ENCODE peak calls at places on chromosomes 13 and 19, in eight cellular contexts. T is upper lobe of right lung, R is lower lobe of right lung, N is nephron progenitor cell, E is HFF-Myc, O is foreskin fibroblast, I is left lung, Y is AG09319. U is an unnamed sample.

GRCh38 chr19:6737284-6737872 is at the start of gene GPR108:
- DNase-seq in T (peak), R (peak), N (peak), E (peak), O (peak), I (peak), Y (peak), U (peak)

GRCh38 chr19:3683405-3683865 is 16.8 kb downstream of the PIP5K1C start:
- DNase-seq in T (no peak), R (no peak), N (peak), E (no peak), O (peak), I (no peak), Y (no peak), U (no peak)

GRCh38 chr13:88544836-88545235 is 873.7 kb downstream of the SLITRK5 start:
- DNase-seq in T (no peak), R (no peak), N (no peak), E (no peak), O (no peak), I (no peak), Y (no peak), U (no peak)

GRCh38 chr13:47546265-47546962 is 454.7 kb downstream of the SUCLA2 start:
- DNase-seq in T (no peak), R (no peak), N (no peak), E (no peak), O (no peak), I (no peak), Y (no peak), U (no peak)

GRCh38 chr13:27336005-27336673 is 65.5 kb downstream of the RASL11A start:
- DNase-seq in T (no peak), R (no peak), N (no peak), E (no peak), O (no peak), I (no peak), Y (no peak), U (no peak)

GRCh38 chr19:35314031-35314430 is 15.0 kb upstream of the CD22 start:
- DNase-seq in T (no peak), R (no peak), N (no peak), E (no peak), O (no peak), I (no peak), Y (no peak), U (no peak)

GRCh38 chr13:42377640-42378382 is 105.9 kb downstream of the AKAP11 start:
- DNase-seq in T (no peak), R (no peak), N (no peak), E (no peak), O (no peak), I (no peak), Y (no peak), U (no peak)

GRCh38 chr19:29499261-29499920 is 26.4 kb upstream of the VSTM2B start:
- DNase-seq in T (peak), R (peak), N (no peak), E (no peak), O (no peak), I (no peak), Y (no peak), U (no peak)

GRCh38 chr13:22789027-22789593 is 391.7 kb upstream of the SGCG start:
- DNase-seq in T (no peak), R (no peak), N (no peak), E (no peak), O (no peak), I (no peak), Y (no peak), U (no peak)

GRCh38 chr13:28473044-28473443 is 21.9 kb downstream of the FLT1 start:
- DNase-seq in T (no peak), R (no peak), N (no peak), E (no peak), O (no peak), I (no peak), Y (no peak), U (no peak)

GRCh38 chr19:4974855-4975469 is 6.0 kb downstream of the KDM4B start:
- DNase-seq in T (no peak), R (no peak), N (no peak), E (no peak), O (no peak), I (peak), Y (no peak), U (no peak)

GRCh38 chr19:27674701-27675100 is 1538.2 kb downstream of the UQCRFS1 start:
- DNase-seq in T (no peak), R (no peak), N (no peak), E (no peak), O (no peak), I (no peak), Y (no peak), U (no peak)

GRCh38 chr19:15195987-15196682 is 4.7 kb downstream of the NOTCH3 start:
- DNase-seq in T (peak), R (peak), N (peak), E (no peak), O (no peak), I (peak), Y (no peak), U (peak)

GRCh38 chr13:78228211-78228610 is 309.6 kb upstream of the EDNRB start:
- DNase-seq in T (no peak), R (no peak), N (no peak), E (no peak), O (no peak), I (no peak), Y (no peak), U (no peak)

GRCh38 chr19:17946965-17947784 is 14.4 kb downstream of the CCDC124 start:
- DNase-seq in T (no peak), R (no peak), N (no peak), E (no peak), O (no peak), I (peak), Y (no peak), U (no peak)

GRCh38 chr19:54707932-54708331 is 16.3 kb upstream of the KIR3DL3 start:
- DNase-seq in T (no peak), R (no peak), N (no peak), E (no peak), O (no peak), I (no peak), Y (no peak), U (peak)

DNA sequence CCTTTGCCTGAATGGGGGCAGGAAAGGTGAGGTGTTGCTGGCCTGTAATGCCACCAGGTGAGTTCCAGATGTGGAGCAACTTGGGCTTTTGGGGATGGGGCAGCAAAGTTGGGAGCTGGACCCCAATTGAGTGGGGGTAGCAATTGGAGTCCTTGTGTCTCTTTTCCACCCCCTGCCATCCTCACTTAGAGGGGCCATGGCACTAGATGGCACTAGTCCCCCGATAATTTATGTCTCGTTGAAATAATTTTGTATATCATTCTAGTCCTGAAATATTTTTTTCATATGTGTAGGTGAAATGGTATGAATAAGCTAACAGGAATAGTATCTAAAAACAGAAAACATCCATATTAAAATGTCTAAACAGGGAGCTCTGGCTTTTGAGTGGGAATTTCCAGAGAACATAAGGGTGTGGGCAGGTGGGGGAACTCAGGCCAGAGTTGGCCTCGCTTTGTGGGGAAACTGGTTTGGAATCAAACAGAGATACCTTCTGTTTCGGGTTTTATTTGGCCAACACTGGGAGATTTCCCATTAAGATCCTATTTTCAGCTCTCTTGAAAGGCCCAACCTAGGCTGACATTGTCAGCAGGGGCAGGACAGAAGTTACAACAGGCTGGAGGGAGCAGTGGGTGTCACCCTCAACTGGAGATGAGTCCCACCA is 3.4 kb downstream of the ZNF576 start:
- DNase-seq in T (no peak), R (no peak), N (no peak), E (no peak), O (no peak), I (no peak), Y (no peak), U (no peak)
- TF ChIP-seq CTCF in T (no peak), R (no peak), N (no peak), E (no peak), O (no peak), I (no peak), Y (no peak), U (no peak)

DNA sequence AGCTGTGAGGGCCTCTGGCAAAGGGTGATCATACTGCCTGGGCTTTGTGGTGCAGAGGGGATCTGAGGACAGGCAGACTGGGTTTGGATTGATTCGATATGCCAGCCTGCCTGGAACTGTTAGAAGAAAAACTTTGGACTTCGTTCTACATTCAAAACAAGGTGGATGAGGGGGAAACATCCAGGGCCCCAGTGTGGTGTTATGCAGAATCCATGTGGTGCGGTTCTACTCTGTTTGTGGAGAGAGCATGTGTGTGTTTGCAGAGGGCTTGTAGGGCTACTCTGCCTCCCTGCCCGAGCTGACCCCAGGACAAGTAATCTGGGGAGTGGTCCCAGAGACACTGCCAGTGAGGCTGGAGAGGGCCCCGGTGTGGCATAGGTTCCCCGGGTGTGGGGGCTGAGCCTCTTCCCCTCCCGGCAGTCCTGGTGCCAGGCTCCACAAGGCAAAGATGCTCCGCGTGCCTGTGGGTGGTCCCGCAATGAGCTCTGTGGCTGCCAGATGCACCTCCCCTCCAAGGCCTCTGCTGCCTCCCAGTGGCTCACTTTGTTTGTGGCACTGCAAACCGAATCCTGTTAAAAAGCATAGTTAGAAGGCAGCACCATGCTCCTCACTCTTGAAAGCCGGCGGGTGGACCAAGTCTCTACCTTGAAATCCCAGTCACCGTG is 22.3 kb upstream of the TFDP1 start:
- DNase-seq in T (peak), R (peak), N (peak), E (peak), O (peak), I (peak), Y (peak), U (peak)
- TF ChIP-seq CTCF in T (peak), R (peak), N (peak), E (peak), O (peak), I (peak), Y (peak), U (peak)

DNA sequence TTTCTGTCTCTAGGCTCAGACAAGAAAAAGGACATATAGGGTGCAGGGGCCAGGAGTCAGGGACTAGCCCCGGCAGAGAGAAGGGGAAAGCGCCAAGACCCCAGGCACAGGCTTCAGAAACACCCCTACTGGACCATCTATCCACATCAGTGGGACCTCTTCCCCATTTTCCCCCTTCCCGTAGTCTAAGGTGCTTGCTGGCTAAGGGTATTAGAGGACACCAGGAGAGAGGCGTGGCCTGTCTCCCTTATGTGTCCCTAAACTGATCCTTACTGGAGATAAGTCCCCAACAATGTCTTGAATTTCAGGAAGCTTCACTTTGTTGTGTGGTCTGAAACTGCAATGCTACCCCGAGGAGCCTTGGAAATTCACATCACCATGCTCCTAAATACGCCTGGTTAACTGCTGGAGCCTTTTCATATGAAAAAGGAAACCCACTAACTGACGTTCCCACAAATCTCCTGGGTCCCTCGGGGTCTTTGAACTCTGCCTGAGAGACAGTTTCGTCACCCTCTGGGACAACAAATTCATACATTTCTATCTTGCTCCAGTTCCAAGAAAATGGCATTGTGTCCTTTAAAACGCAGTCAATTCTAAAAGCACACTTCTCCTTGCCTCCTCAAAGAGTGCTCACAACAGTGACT is 197.7 kb downstream of the COL4A1 start:
- DNase-seq in T (no peak), R (no peak), N (no peak), E (no peak), O (no peak), I (no peak), Y (no peak), U (no peak)
- TF ChIP-seq CTCF in T (no peak), R (no peak), N (no peak), E (no peak), O (no peak), I (no peak), Y (no peak), U (no peak)

GRCh38 chr13:33466262-33466661 is 180.7 kb upstream of the STARD13 start:
- DNase-seq in T (no peak), R (no peak), N (no peak), E (no peak), O (no peak), I (no peak), Y (no peak), U (no peak)
- TF ChIP-seq CTCF in T (no peak), R (no peak), N (no peak), E (no peak), O (no peak), I (no peak), Y (peak), U (no peak)

DNA sequence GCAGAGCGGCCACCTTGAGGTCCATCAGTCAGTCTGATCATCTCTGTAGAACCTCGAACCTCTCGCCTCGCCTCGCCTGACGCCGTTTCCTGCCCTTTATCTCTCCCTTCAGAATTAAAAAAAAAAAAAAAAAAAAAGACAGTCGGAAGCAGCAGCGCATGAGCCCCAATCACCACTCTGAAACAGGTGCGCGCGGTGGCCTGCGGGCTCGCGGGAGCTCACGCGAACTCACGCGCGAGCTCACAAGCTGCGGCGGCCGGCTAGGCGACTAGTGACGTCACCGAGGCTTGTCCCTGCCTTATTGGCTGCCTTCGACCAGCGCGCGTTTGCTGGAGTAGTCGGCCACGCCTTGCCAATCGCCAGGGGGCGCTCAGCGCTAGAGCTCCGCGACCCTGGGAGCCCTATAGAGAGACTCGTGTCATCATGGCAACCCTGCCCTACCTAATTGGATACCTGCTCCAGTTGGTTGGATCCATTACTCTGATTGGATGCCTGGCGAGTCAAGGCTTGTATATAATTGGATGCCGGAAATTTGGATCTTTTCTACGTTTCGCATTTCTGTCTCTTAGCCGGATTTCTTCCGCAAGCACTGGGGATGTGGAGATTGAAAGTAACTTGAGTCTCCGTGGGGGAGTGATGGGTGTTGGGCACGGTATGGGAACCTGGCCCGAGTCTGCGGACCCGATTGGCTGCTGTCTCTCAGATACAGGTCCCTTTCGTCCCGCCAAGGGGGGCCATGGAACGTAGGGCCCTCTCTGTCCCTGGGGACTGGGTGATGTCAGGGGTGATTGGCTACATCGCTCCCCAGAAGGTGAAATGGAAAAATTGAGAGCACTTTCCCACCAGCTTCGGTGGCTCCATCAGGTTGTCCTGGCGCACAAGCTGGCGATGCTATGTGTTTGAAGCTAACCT is 31.6 kb downstream of the SYT3 start:
- DNase-seq in T (peak), R (peak), N (peak), E (peak), O (peak), I (peak), Y (peak), U (peak)
- TF ChIP-seq CTCF in T (peak), R (peak), N (peak), E (peak), O (no peak), I (no peak), Y (peak), U (no peak)

DNA sequence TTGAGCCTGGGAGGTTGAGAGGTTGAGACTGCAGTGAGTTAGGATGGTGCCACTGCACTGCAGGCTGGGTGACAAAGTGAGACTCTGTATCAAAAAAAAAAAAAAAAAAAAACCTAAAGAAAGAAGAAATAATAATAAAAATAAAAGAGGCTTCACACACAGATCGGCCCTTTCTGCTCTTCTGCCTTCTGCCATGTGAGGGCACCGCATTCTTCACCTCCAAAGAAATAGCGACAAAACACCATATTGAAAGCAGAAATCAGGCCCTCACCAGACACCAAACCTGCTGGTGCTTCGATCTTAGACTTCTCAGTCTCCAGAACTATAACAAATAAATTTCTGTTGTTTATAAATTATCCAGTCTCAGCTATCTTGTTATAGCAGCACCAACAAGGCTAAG is 3.0 kb downstream of the ZNF649 start:
- DNase-seq in T (no peak), R (no peak), N (no peak), E (no peak), O (peak), I (no peak), Y (no peak), U (no peak)
- TF ChIP-seq CTCF in T (no peak), R (no peak), N (no peak), E (no peak), O (no peak), I (no peak), Y (no peak), U (no peak)

DNA sequence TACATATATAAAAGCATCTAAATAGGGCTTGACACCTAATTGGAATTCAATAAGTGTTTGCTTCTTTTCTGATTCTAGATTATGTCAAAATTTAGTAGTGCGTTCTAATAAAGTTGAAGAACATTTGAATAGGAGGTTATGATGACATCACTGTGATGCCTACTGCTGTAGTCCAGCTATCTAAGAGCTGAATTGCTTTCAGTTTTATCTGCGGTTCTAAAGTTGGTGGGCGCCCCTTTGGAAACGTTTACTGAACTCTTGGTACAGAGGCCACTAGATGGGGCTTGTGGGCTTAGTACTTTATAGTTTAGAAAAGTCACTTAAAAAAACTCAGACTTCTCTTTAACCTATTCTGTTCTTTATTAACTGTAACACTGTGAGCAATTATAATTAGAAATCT is 776.9 kb downstream of the GPC5 start:
- DNase-seq in T (no peak), R (no peak), N (peak), E (no peak), O (peak), I (no peak), Y (no peak), U (no peak)
- TF ChIP-seq CTCF in T (peak), R (peak), N (peak), E (no peak), O (peak), I (no peak), Y (peak), U (peak)

GRCh38 chr13:52862358-52863206 is 14.1 kb upstream of the PCDH8 start:
- DNase-seq in T (no peak), R (no peak), N (peak), E (no peak), O (no peak), I (no peak), Y (no peak), U (peak)
- TF ChIP-seq CTCF in T (peak), R (peak), N (peak), E (peak), O (peak), I (peak), Y (peak), U (peak)

U was measured in transverse colon.